ENCODE peak calls at places on chromosomes 1 and 21, in eight cellular contexts. R is prostate gland; H is caudate nucleus; A is pancreas; M is effector CD4-positive, alpha-beta T cell; Q is EL; E is sciatic nerve; B is activated T-cell treated with anti-CD3 and anti-CD28 coated beads for 1 hour. D is an unnamed sample.

GRCh38 chr21:44953628-44954021 is 13.8 kb downstream of the SLX9 start:
- DNase-seq in R (no peak), H (no peak), A (no peak), M (no peak), Q (no peak), E (no peak), B (no peak), D (no peak)

GRCh38 chr1:7172804-7173203 is 387.6 kb downstream of the CAMTA1 start:
- DNase-seq in R (no peak), H (no peak), A (no peak), M (no peak), Q (no peak), E (no peak), B (no peak), D (no peak)

GRCh38 chr1:66505671-66506392 is 28.1 kb upstream of the SGIP1 start:
- DNase-seq in R (no peak), H (no peak), A (no peak), M (no peak), Q (peak), E (no peak), B (no peak), D (peak)

GRCh38 chr1:169070547-169070946 is 35.9 kb upstream of the ATP1B1 start:
- DNase-seq in R (no peak), H (no peak), A (no peak), M (no peak), Q (no peak), E (no peak), B (no peak), D (no peak)

GRCh38 chr1:143611159-143611558 is 360.6 kb downstream of the FAM72C start:
- DNase-seq in R (no peak), H (no peak), A (no peak), M (no peak), Q (peak), E (no peak), B (no peak), D (no peak)

GRCh38 chr1:167770127-167770526 is 48.3 kb downstream of the MPZL1 start:
- DNase-seq in R (no peak), H (no peak), A (no peak), M (no peak), Q (no peak), E (no peak), B (no peak), D (no peak)

GRCh38 chr1:204723131-204723787 is 37.7 kb upstream of the LRRN2 start:
- DNase-seq in R (no peak), H (peak), A (no peak), M (no peak), Q (no peak), E (no peak), B (no peak), D (no peak)

GRCh38 chr21:43370091-43370658 is 56.8 kb downstream of the SIK1 start:
- DNase-seq in R (no peak), H (peak), A (no peak), M (no peak), Q (no peak), E (no peak), B (no peak), D (no peak)

GRCh38 chr1:47693115-47693514 is 255.3 kb downstream of the FOXD2 start:
- DNase-seq in R (no peak), H (no peak), A (no peak), M (no peak), Q (no peak), E (peak), B (no peak), D (no peak)